ENCODE peak calls at places on chromosomes 16 and 17, in ten cellular contexts. D is cardiac septum; C is body of pancreas; G is H9; M is heart left ventricle; Z is effector memory CD4-positive, alpha-beta T cell; A is NCI-H446 treated with DMSO at 0.1 percent for 48 hours; I is substantia nigra; T is omental fat pad; W is activated B cell treated with CpG ODN at 0.5 μM for 24 hours. X is an unnamed sample.

GRCh38 chr16:67104061-67104460 is 5.7 kb upstream of the PHAF1 start:
- DNase-seq in D (no peak), C (peak), G (peak), M (peak), Z (no peak), A (no peak), I (no peak), T (no peak), W (no peak), X (peak)

GRCh38 chr17:17506893-17507464 is 10.8 kb upstream of the RASD1 start:
- DNase-seq in D (peak), C (no peak), G (no peak), M (peak), Z (no peak), A (no peak), I (no peak), T (no peak), W (no peak), X (no peak)

GRCh38 chr17:74206332-74206818 is 2.9 kb downstream of the RPL38 start:
- DNase-seq in D (no peak), C (no peak), G (no peak), M (no peak), Z (no peak), A (no peak), I (no peak), T (no peak), W (no peak), X (no peak)

GRCh38 chr17:19534562-19535149 is 1.0 kb downstream of the SLC47A1 start:
- DNase-seq in D (no peak), C (no peak), G (no peak), M (no peak), Z (no peak), A (no peak), I (no peak), T (no peak), W (no peak), X (no peak)

GRCh38 chr16:7013990-7014389 is 318.7 kb upstream of the RBFOX1 start:
- DNase-seq in D (no peak), C (no peak), G (no peak), M (no peak), Z (no peak), A (no peak), I (no peak), T (no peak), W (no peak), X (peak)

GRCh38 chr17:17606416-17607000 is 15.0 kb upstream of the PEMT start:
- DNase-seq in D (no peak), C (no peak), G (no peak), M (no peak), Z (no peak), A (no peak), I (no peak), T (no peak), W (no peak), X (no peak)

GRCh38 chr16:70250748-70251650 is 741 bp downstream of the EXOSC6 start:
- DNase-seq in D (no peak), C (peak), G (peak), M (peak), Z (peak), A (no peak), I (no peak), T (no peak), W (no peak), X (peak)

GRCh38 chr17:61214753-61215152 is 184.9 kb upstream of the TBX2 start:
- DNase-seq in D (no peak), C (no peak), G (no peak), M (no peak), Z (no peak), A (no peak), I (no peak), T (no peak), W (no peak), X (no peak)

GRCh38 chr17:6701719-6702118 is 11.4 kb downstream of the SLC13A5 start:
- DNase-seq in D (no peak), C (no peak), G (peak), M (no peak), Z (no peak), A (no peak), I (no peak), T (no peak), W (peak), X (peak)

GRCh38 chr16:86882586-86883280 is 304.4 kb downstream of the FOXL1 start:
- DNase-seq in D (peak), C (no peak), G (no peak), M (peak), Z (no peak), A (no peak), I (no peak), T (no peak), W (no peak), X (no peak)

GRCh38 chr16:68790130-68790761 is 53.1 kb upstream of the TANGO6 start:
- DNase-seq in D (no peak), C (peak), G (no peak), M (no peak), Z (no peak), A (no peak), I (no peak), T (no peak), W (no peak), X (peak)

GRCh38 chr17:70863436-70864248 is 694.3 kb downstream of the KCNJ2 start:
- DNase-seq in D (no peak), C (peak), G (no peak), M (peak), Z (no peak), A (no peak), I (no peak), T (no peak), W (no peak), X (no peak)

GRCh38 chr17:64315032-64315490 is 52.0 kb upstream of the TEX2 start:
- DNase-seq in D (peak), C (peak), G (no peak), M (peak), Z (no peak), A (peak), I (no peak), T (peak), W (no peak), X (no peak)

GRCh38 chr16:69334696-69335095 is 4.3 kb upstream of the PDF start:
- DNase-seq in D (no peak), C (no peak), G (no peak), M (no peak), Z (no peak), A (no peak), I (no peak), T (no peak), W (no peak), X (no peak)

GRCh38 chr17:8500609-8501008 is 64.9 kb downstream of the NDEL1 start:
- DNase-seq in D (no peak), C (no peak), G (no peak), M (no peak), Z (no peak), A (no peak), I (no peak), T (no peak), W (no peak), X (no peak)

GRCh38 chr17:47864791-47865216 is 13.8 kb upstream of the SP6 start:
- DNase-seq in D (no peak), C (no peak), G (no peak), M (no peak), Z (no peak), A (no peak), I (no peak), T (no peak), W (no peak), X (no peak)

GRCh38 chr17:7294614-7295153 is at the start of gene YBX2:
- DNase-seq in D (peak), C (peak), G (peak), M (peak), Z (peak), A (peak), I (no peak), T (peak), W (peak), X (peak)

GRCh38 chr17:35865412-35866355 is 3.0 kb downstream of the HEATR9 start:
- DNase-seq in D (no peak), C (no peak), G (no peak), M (no peak), Z (no peak), A (peak), I (no peak), T (no peak), W (no peak), X (no peak)

GRCh38 chr16:49048557-49048956 is 233.1 kb downstream of the CBLN1 start:
- DNase-seq in D (no peak), C (no peak), G (no peak), M (no peak), Z (no peak), A (no peak), I (no peak), T (no peak), W (no peak), X (no peak)

GRCh38 chr16:82506734-82507133 is 120.0 kb upstream of the CDH13 start:
- DNase-seq in D (no peak), C (no peak), G (no peak), M (no peak), Z (no peak), A (no peak), I (no peak), T (no peak), W (no peak), X (no peak)

GRCh38 chr17:35002876-35003551 is 22.7 kb downstream of the LIG3 start:
- DNase-seq in D (no peak), C (no peak), G (no peak), M (peak), Z (no peak), A (no peak), I (no peak), T (no peak), W (no peak), X (no peak)

GRCh38 chr17:49822829-49823228 is 25.0 kb downstream of the TAC4 start:
- DNase-seq in D (no peak), C (no peak), G (no peak), M (peak), Z (no peak), A (no peak), I (no peak), T (no peak), W (no peak), X (no peak)

GRCh38 chr17:3921853-3922319 is 5.6 kb upstream of the P2RX1 start:
- DNase-seq in D (no peak), C (no peak), G (no peak), M (no peak), Z (no peak), A (no peak), I (no peak), T (no peak), W (no peak), X (no peak)